ENCODE peak calls at places on chromosomes 12 and 14, in nine cellular contexts. C, J, O, D, P, N, Y, R and H are unnamed samples.
A peak's percentile ranks its signal among the peaks of the same experiment; 100 is the strongest.

GRCh38 chr12:31001581-31002360 is 71.9 kb upstream of the DDX11 start:
- DNase-seq in C (peak; percentile 39), J (no peak), O (no peak), D (no peak), P (no peak), N (no peak), Y (no peak), R (no peak), H (no peak)

GRCh38 chr12:49903700-49904423 is at the start of gene FAIM2:
- DNase-seq in C (no peak), J (peak; percentile 40), O (peak; percentile 69), D (no peak), P (peak; percentile 79), N (peak; percentile 12), Y (no peak), R (peak; percentile 32), H (no peak)

GRCh38 chr12:106645074-106645421 is 62.2 kb downstream of the RFX4 start:
- DNase-seq in C (peak; percentile 71), J (peak; percentile 66), O (peak; percentile 7), D (peak; percentile 10), P (peak; percentile 65), N (no peak), Y (peak; percentile 32), R (peak; percentile 26), H (no peak)

GRCh38 chr14:90836692-90837063 is 20.4 kb upstream of the TTC7B start:
- DNase-seq in C (no peak), J (no peak), O (no peak), D (no peak), P (no peak), N (no peak), Y (no peak), R (no peak), H (no peak)

GRCh38 chr14:89178802-89179201 is 238.2 kb downstream of the FOXN3 start:
- DNase-seq in C (no peak), J (no peak), O (no peak), D (no peak), P (no peak), N (no peak), Y (no peak), R (no peak), H (no peak)

GRCh38 chr12:2826036-2826435 is 8.8 kb downstream of the NRIP2 start:
- DNase-seq in C (no peak), J (no peak), O (no peak), D (no peak), P (no peak), N (no peak), Y (no peak), R (no peak), H (no peak)

GRCh38 chr14:90756755-90757345 is 59.4 kb downstream of the TTC7B start:
- DNase-seq in C (no peak), J (no peak), O (no peak), D (no peak), P (peak; percentile 56), N (no peak), Y (no peak), R (no peak), H (no peak)

GRCh38 chr12:130126023-130126432 is 36.2 kb upstream of the FZD10 start:
- DNase-seq in C (no peak), J (no peak), O (peak; percentile 35), D (peak; percentile 78), P (peak; percentile 64), N (no peak), Y (no peak), R (peak; percentile 46), H (no peak)

GRCh38 chr12:47307680-47308399 is 228.1 kb upstream of the AMIGO2 start:
- DNase-seq in C (no peak), J (peak; percentile 86), O (peak; percentile 66), D (peak; percentile 74), P (no peak), N (peak; percentile 70), Y (peak; percentile 40), R (no peak), H (peak; percentile 65)

GRCh38 chr14:37579250-37579649 is 15.8 kb downstream of the FOXA1 start:
- DNase-seq in C (no peak), J (no peak), O (no peak), D (peak; percentile 20), P (no peak), N (no peak), Y (no peak), R (no peak), H (no peak)

DNA sequence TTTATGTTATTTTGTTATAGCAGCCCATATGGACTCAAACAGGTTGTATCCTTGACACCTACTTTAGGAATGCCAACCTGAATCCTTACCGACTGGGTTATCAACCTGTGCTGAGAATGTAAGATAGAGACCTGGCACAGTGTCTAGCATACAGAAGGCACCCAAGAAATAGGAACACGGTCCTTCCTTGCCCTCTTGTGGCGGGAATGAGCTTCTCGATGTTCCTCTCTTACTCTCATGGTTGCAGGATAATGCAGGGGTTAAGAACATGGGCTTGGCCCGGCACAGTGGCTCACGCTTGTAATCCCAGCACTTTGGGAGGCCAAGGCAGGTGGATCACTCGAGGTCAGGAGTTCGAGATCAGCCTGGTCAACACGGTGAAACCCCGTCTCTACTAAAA is 6.5 kb downstream of the C12orf43 start:
- DNase-seq in C (no peak), J (peak; percentile 57), O (peak; percentile 46), D (peak; percentile 60), P (no peak), N (peak; percentile 53), Y (no peak), R (no peak), H (no peak)
- TF ChIP-seq CTCF in C (peak; percentile 30), J (peak; percentile 49), O (peak; percentile 46), D (peak; percentile 76), P (no peak), N (peak; percentile 67), Y (no peak), R (peak; percentile 28), H (no peak)

GRCh38 chr14:75884198-75884611 is 97.6 kb downstream of the TGFB3 start:
- DNase-seq in C (no peak), J (peak; percentile 30), O (peak; percentile 79), D (peak; percentile 37), P (no peak), N (peak; percentile 85), Y (no peak), R (no peak), H (no peak)
- H3K4me3 ChIP-seq in C (no peak overlapping the region), J (no peak overlapping the region), O (no peak overlapping the region), D (no peak overlapping the region), P (no peak overlapping the region), N (no peak overlapping the region), Y (no peak overlapping the region), R (no peak overlapping the region), H (no peak overlapping the region)

DNA sequence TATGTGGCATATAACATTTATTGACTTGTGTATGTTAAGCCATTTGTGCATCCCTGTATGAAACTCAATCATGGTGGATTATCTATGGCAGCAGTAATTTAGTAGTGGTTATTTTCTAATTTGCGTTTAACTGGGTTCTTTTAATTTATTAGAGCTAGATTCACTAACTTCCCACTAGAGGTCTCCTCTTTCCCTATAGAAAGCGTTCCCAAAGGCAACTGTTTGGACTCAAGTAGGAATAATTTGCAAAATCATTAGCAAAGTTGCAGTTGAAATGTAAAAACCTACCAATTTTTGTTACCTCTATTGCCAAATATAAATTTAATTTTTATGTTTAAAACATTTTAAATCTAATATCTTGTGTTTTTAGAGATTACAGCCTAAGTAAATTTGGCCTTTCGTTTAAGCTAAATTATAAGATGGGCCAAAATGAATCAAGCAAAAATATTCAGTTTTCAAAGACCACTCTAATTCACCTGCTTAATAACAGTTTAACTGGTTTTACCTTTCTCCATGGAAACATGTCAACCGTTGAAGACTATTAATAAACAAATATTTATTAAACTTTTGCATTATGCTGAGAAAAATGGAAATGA is 6.0 kb downstream of the DMAC2L start:
- DNase-seq in C (no peak), J (peak; percentile 44), O (peak; percentile 69), D (peak; percentile 47), P (no peak), N (no peak), Y (no peak), R (no peak), H (peak; percentile 21)
- TF ChIP-seq CTCF in C (peak; percentile 59), J (peak; percentile 67), O (peak; percentile 72), D (peak; percentile 48), P (peak; percentile 44), N (peak; percentile 51), Y (peak; percentile 39), R (peak; percentile 58), H (peak; percentile 53)

DNA sequence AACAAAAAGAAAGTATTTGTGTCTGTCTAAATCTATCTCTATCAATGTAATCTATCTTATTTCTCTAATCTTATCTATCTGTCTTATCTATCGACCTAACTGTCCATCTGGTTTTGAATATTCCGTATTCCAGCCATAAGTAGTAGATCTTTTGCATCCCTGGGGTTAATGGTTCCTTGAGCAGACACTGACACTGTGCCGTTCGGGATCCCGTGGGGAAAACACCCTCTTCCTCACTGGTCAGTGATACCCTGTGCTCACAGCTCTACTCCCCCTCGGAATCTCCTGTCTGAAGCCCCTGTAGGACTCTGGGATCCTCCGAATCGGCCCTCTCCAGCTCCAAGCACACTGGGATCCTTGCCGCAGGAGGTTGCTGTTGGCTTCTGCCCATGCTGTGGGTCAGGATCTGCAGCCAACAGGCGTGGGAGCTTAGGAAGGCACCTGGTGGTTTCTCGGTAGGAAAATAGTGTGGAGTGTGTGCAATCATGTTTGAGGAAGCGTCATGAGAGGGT is 19.0 kb downstream of the FBXL14 start:
- DNase-seq in C (no peak), J (no peak), O (peak; percentile 49), D (no peak), P (no peak), N (no peak), Y (no peak), R (no peak), H (no peak)
- H3K4me3 ChIP-seq in C (no peak overlapping the region), J (peak overlapping the region; percentile 20), O (no peak overlapping the region), D (no peak overlapping the region), P (no peak overlapping the region), N (no peak overlapping the region), Y (no peak overlapping the region), R (no peak overlapping the region), H (no peak overlapping the region)

DNA sequence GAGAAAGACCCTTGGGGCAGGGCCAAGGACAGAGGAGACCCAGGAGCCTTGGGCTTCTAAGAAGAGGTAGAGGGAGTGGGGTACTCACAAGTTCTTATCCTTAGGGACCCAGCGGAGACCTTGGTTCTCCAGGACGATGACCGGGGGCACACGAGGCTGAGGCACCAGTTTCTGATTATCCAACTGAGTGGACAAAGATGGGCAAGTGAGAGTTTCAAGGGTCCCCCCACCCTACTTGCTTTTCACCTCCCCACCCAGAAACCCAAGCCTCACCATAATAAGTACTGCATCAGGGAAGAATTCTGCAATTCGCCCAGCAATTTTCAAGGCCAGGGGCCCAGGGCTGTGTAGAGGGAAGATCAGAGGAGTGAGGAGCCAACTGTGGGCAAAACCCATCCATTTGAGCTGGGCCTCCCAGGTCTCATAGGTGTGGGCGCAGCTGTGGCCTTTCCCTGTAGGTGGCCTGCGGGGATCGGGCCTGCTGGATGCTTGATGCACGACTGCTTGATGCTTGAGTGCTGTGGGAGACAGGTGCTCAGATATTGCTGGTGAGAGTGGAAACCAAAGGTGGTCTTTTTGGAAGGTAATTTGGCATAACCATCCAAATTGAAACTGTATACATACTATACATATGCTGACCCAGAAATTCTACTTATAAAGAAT is 2.0 kb downstream of the EMC9 start:
- DNase-seq in C (no peak), J (no peak), O (no peak), D (no peak), P (no peak), N (no peak), Y (no peak), R (no peak), H (peak; percentile 54)
- TF ChIP-seq CTCF in C (no peak), J (no peak), O (no peak), D (no peak), P (no peak), N (no peak), Y (no peak), R (no peak), H (no peak)

GRCh38 chr14:96212896-96213295 is 8.3 kb downstream of the BDKRB2 start:
- DNase-seq in C (no peak), J (no peak), O (no peak), D (no peak), P (no peak), N (no peak), Y (no peak), R (no peak), H (no peak)
- H3K4me3 ChIP-seq in C (no peak overlapping the region), J (no peak overlapping the region), O (no peak overlapping the region), D (no peak overlapping the region), P (no peak overlapping the region), N (no peak overlapping the region), Y (no peak overlapping the region), R (no peak overlapping the region), H (no peak overlapping the region)